ENCODE peak calls at places on chromosome 18, in six cellular contexts. P is fibroblast of lung, C is OCI-LY7, B is heart right ventricle, Q is neuronal stem cell, G is skeletal muscle cell. K is an unnamed sample.

GRCh38 chr18:24503182-24503581 is 42.7 kb downstream of the HRH4 start:
- DNase-seq in Q (no peak), B (no peak), G (no peak), P (no peak), C (no peak), K (no peak)

GRCh38 chr18:62637807-62638687 is 77.3 kb upstream of the PHLPP1 start:
- DNase-seq in P (peak; percentile 2), C (peak; percentile 58), G (no peak), B (no peak), Q (no peak), K (peak; percentile 12)

GRCh38 chr18:24341361-24341760 is 56.3 kb downstream of the OSBPL1A start:
- DNase-seq in B (no peak), Q (no peak), C (no peak), P (no peak), G (no peak), K (no peak)

GRCh38 chr18:5107990-5108389 is 89.1 kb downstream of the AKAIN1 start:
- DNase-seq in P (no peak), G (no peak), B (no peak), C (no peak), Q (peak; percentile 17), K (no peak)

GRCh38 chr18:61738042-61738441 is 154.8 kb downstream of the RNF152 start:
- DNase-seq in C (no peak), Q (no peak), P (peak; percentile 67), G (peak; percentile 47), B (no peak), K (no peak)

GRCh38 chr18:35215026-35215425 is 25.8 kb upstream of the ZNF397 start:
- DNase-seq in Q (no peak), C (no peak), G (no peak), B (no peak), P (no peak), K (no peak)

GRCh38 chr18:54119524-54120019 is 104.9 kb downstream of the MBD2 start:
- DNase-seq in G (no peak), C (peak; percentile 60), P (peak; percentile 77), B (no peak), Q (peak; percentile 44), K (no peak)

GRCh38 chr18:21406111-21406510 is 164.1 kb downstream of the GREB1L start:
- DNase-seq in G (no peak), Q (no peak), C (no peak), B (no peak), P (no peak), K (peak; percentile 34)

DNA sequence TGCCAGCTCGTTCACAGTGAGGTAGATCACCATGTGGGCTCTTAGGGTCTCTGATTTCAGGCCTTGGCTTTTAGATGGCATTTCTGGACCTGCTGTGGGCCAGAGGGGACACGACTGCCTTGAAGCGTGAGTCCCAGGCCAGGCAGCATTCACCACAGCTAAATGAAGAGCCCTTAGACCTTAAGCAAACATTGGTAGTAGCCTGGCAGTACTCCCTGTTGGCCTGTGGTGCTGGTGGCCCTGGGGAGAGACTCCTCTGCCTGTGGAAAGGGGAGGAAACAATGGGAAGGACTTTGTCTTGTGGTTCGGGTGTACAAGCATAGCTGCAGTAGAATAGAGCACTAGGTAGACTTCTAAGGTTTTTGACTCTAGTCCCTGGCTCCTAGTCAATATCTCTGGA is 456.0 kb upstream of the DCC start:
- DNase-seq in Q (no peak), C (no peak), B (no peak), P (no peak), G (no peak), K (no peak)
- H3K4me3 ChIP-seq in Q (no peak overlapping the region), C (no peak overlapping the region), B (no peak overlapping the region), P (no peak overlapping the region), G (no peak overlapping the region), K (no peak overlapping the region)

GRCh38 chr18:48159816-48160215 is 229.4 kb upstream of the SMAD2 start:
- DNase-seq in G (no peak), C (no peak), Q (no peak), B (no peak), P (no peak), K (no peak)

GRCh38 chr18:48158721-48159120 is 228.3 kb upstream of the SMAD2 start:
- DNase-seq in G (no peak), C (no peak), P (no peak), Q (no peak), B (no peak), K (no peak)

GRCh38 chr18:48161911-48162698 is 231.6 kb upstream of the SMAD2 start:
- DNase-seq in Q (no peak), G (no peak), P (no peak), C (no peak), B (no peak), K (no peak)

GRCh38 chr18:48161201-48161910 is 230.9 kb upstream of the SMAD2 start:
- DNase-seq in C (no peak), P (peak; percentile 81), G (peak; percentile 29), B (peak; percentile 88), Q (peak; percentile 66), K (peak; percentile 90)

GRCh38 chr18:48160622-48161021 is 230.2 kb upstream of the SMAD2 start:
- DNase-seq in C (no peak), B (no peak), Q (no peak), G (no peak), P (no peak), K (no peak)
- H3K4me3 ChIP-seq in C (no peak overlapping the region), B (peak overlapping the region; percentile 63), Q (no peak overlapping the region), G (no peak overlapping the region), P (no peak overlapping the region), K (peak overlapping the region; percentile 62)

DNA sequence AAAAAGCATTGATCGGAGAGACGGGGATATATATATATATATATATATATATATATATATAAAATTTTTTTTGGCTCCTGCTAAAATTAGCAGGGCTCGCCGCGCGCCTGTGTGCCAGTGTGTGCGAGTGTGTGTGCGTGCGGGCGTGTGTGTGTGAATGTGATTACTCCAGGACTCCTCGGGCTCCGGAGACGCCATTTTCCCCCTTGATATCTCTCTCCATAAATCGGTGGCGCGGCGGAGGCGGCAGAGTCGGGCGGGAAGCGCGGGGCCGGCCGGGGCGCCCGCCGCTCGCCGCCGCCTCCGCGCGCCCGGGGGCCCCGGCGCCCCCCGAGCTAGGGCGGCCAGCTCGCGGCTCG is 797 bp upstream of the SETBP1 start:
- DNase-seq in P (peak; percentile 66), G (no peak), C (peak; percentile 52), B (peak; percentile 57), Q (no peak), K (peak; percentile 38)
- H3K4me3 ChIP-seq in P (no peak overlapping the region), G (peak overlapping the region; percentile 74), C (peak overlapping the region; percentile 70), B (peak overlapping the region; percentile 98), Q (peak overlapping the region; percentile 80), K (peak overlapping the region; percentile 47)

DNA sequence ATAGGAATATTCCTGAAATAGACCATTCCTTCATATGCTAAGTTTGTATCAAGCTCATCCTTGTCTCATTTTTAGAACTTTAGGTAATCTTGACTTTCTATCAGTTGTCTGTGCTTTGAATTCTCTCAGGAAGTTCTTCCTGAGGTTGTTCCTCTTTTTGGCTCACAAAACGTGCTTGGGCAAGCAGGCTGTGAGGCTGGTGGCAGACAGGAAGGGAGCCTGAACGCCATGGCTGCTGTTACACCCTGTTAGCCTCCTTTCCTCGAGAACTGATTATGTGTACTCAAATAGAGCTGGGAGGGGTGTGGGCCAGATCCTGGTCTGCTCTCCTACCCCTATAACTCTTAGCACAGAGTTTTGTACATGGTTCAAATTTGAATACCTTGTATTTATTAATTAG is 136.4 kb upstream of the CELF4 start:
- DNase-seq in P (no peak), B (no peak), C (peak; percentile 23), G (no peak), Q (no peak), K (no peak)
- H3K4me3 ChIP-seq in P (no peak overlapping the region), B (no peak overlapping the region), C (no peak overlapping the region), G (no peak overlapping the region), Q (no peak overlapping the region), K (no peak overlapping the region)